ENCODE peak calls at places on chromosomes 1 and 21, in five cellular contexts. F is endodermal cell; Q is heart left ventricle; J is CD4-positive, alpha-beta memory T cell; K is WERI-Rb-1. V is an unnamed sample.

GRCh38 chr1:76268341-76268740 is 193.8 kb downstream of the ST6GALNAC3 start:
- DNase-seq in F (no peak), Q (no peak), J (no peak), K (no peak), V (no peak)

GRCh38 chr21:26332873-26333272 is 162.3 kb upstream of the APP start:
- DNase-seq in F (peak; percentile 39), Q (no peak), J (no peak), K (no peak), V (no peak)

GRCh38 chr1:33815061-33815460 is 48.8 kb upstream of the HMGB4 start:
- DNase-seq in F (no peak), Q (no peak), J (no peak), K (no peak), V (no peak)

GRCh38 chr1:53316742-53317650 is 10.9 kb downstream of the LRP8 start:
- DNase-seq in F (no peak), Q (no peak), J (no peak), K (peak; percentile 73), V (no peak)

GRCh38 chr1:62175568-62176179 is 19.0 kb upstream of the L1TD1 start:
- DNase-seq in F (peak; percentile 85), Q (peak; percentile 30), J (peak; percentile 26), K (peak; percentile 52), V (peak; percentile 32)

GRCh38 chr1:9874959-9875635 is 35.0 kb downstream of the CTNNBIP1 start:
- DNase-seq in F (peak; percentile 93), Q (peak; percentile 78), J (peak; percentile 66), K (peak; percentile 82), V (peak; percentile 74)

GRCh38 chr21:28253971-28254370 is 738.7 kb downstream of the LTN1 start:
- DNase-seq in F (no peak), Q (no peak), J (no peak), K (no peak), V (no peak)

GRCh38 chr1:42282867-42283583 is 52.0 kb downstream of the FOXJ3 start:
- DNase-seq in F (no peak), Q (no peak), J (no peak), K (no peak), V (no peak)

GRCh38 chr1:23673086-23673813 is 18.4 kb upstream of the RPL11 start:
- DNase-seq in F (peak; percentile 94), Q (no peak), J (no peak), K (no peak), V (no peak)

GRCh38 chr1:94408104-94408503 is 10.1 kb upstream of the ABCD3 start:
- DNase-seq in F (no peak), Q (no peak), J (no peak), K (no peak), V (no peak)

GRCh38 chr1:46497020-46497419 is 7.4 kb downstream of the DMBX1 start:
- DNase-seq in F (no peak), Q (no peak), J (no peak), K (no peak), V (no peak)

GRCh38 chr1:158998037-158998780 is 11.5 kb upstream of the IFI16 start:
- DNase-seq in F (no peak), Q (no peak), J (no peak), K (no peak), V (no peak)

GRCh38 chr1:173409613-173410012 is 67.5 kb upstream of the PRDX6 start:
- DNase-seq in F (no peak), Q (peak; percentile 56), J (peak; percentile 15), K (no peak), V (no peak)

GRCh38 chr1:109997204-109997866 is 12.8 kb downstream of the AHCYL1 start:
- DNase-seq in F (no peak), Q (no peak), J (no peak), K (no peak), V (no peak)
- H3K27ac ChIP-seq in F (no peak overlapping the region), Q (no peak overlapping the region), J (no peak overlapping the region), K (peak overlapping the region; percentile 10), V (peak overlapping the region; percentile 62)

DNA sequence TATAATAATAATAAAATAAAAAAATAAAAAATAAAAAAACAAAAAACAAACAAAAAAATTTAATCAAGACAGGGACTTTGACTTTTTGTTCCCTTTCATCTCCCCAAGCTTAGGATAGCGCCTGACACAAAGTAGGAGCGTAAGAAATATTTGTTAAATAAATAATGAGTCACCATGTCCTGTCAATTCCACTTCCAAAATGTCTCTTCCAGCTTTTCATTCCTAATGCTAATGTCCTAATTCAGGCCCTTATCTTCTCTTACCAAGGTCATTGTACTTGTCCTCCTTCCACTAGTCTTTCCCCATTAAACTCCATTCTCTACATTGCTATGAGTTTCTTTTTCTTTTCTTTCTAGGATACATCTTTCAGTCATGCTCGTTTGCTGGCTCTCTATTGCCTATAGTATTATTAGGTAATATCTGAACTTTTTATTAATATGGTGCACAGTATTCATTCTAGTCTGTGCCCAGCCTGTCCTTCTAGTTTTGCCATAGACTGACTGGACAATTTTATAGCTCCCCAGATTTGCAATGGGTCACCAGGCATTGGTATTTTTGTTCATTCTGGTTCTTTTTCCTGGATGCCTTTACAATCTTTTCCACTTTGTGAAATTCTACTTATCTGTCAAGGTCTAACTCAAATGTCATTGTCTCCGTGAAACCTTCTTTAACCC is 11.4 kb downstream of the NEXN start:
- DNase-seq in F (no peak), Q (no peak), J (no peak), K (no peak), V (no peak)
- H3K27ac ChIP-seq in F (no peak overlapping the region), Q (peak overlapping the region; percentile 64), J (no peak overlapping the region), K (no peak overlapping the region), V (no peak overlapping the region)

DNA sequence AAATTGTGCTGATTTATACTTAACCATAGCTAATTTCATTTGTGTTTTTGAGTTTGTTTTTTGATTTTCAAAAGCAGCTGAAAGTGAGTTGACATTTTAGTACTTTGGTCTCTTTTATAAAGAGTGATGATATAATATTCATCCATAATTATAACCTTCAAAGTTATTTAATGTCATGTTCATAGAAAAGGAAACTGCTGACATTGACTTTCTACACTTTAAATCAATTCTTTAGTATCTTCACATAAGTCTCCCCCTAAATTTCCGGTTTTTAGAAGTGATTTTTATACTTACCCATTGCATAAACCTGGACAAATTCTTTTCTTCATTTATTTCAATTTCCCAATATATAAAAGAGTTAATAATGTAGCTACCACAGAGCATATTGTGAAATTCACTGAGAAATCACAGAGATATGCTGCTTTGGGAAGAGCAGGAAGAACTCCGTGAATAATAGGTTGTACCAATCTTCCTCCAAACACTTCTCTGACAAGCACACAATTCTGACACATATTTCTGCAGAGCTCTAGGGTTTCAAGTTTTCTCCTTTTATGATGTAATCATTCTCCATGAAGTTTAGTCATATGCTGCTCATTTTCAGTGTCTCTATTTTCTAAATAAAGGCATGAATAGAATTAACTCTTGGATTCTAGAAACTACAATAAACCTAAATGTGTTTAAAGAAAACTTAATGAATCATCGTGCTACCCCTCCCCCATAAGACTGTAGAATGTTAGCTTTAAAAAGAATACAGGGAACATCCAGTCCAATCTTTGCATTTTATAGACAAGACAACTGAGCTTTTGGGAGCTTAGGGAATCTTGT is 25.6 kb upstream of the CDC42BPA start:
- DNase-seq in F (no peak), Q (no peak), J (no peak), K (no peak), V (no peak)
- H3K27ac ChIP-seq in F (no peak overlapping the region), Q (no peak overlapping the region), J (no peak overlapping the region), K (no peak overlapping the region), V (no peak overlapping the region)

GRCh38 chr1:154741747-154742495 is 128.2 kb downstream of the KCNN3 start:
- DNase-seq in F (peak; percentile 95), Q (no peak), J (no peak), K (peak; percentile 70), V (no peak)
- H3K27ac ChIP-seq in F (no peak overlapping the region), Q (peak overlapping the region; percentile 57), J (no peak overlapping the region), K (no peak overlapping the region), V (no peak overlapping the region)